ENCODE peak calls at places on chromosomes 4 and X, in five cellular contexts. M is heart right ventricle, W is heart left ventricle, S is HCT116, G is tibial artery. Q is an unnamed sample. For H3K4me1 and H3K9me3, the result is how much of the 10 kb centered on the place peaks cover.

GRCh38 chrX:3527166-3527565 is 180.7 kb upstream of the MXRA5 start:
- DNase-seq in M (no peak), W (no peak), S (no peak), G (no peak), Q (no peak)

GRCh38 chr4:181952478-181952877 is 290.7 kb upstream of the TENM3 start:
- DNase-seq in M (no peak), W (peak), S (no peak), G (no peak), Q (no peak)

GRCh38 chrX:26918633-26919032 is 544.5 kb downstream of the PPP4R3C start:
- DNase-seq in M (no peak), W (no peak), S (peak), G (no peak), Q (no peak)

GRCh38 chrX:139085404-139085803 is 373.9 kb upstream of the FGF13 start:
- DNase-seq in M (no peak), W (no peak), S (no peak), G (no peak), Q (no peak)

GRCh38 chr4:185534850-185535761 is at the start of gene PDLIM3:
- DNase-seq in M (peak), W (peak), S (peak), G (peak), Q (no peak)

GRCh38 chr4:88724406-88724805 is 26.8 kb upstream of the NAP1L5 start:
- DNase-seq in M (no peak), W (no peak), S (no peak), G (no peak), Q (no peak)

GRCh38 chrX:72029473-72030411 is 102.0 kb downstream of the RTL5 start:
- DNase-seq in M (no peak), W (no peak), S (no peak), G (no peak), Q (no peak)

GRCh38 chr4:172648471-172648870 is 520.1 kb upstream of the GALNT7 start:
- DNase-seq in M (no peak), W (no peak), S (no peak), G (no peak), Q (no peak)

GRCh38 chrX:19514791-19515614 is at the start of gene MAP3K15:
- DNase-seq in M (peak), W (no peak), S (no peak), G (peak), Q (peak)

GRCh38 chr4:165874799-165875371 is 1.8 kb downstream of the TLL1 start:
- DNase-seq in M (peak), W (peak), S (no peak), G (no peak), Q (no peak)

GRCh38 chrX:74304016-74304415 is at the start of gene ZCCHC13:
- DNase-seq in M (no peak), W (no peak), S (no peak), G (no peak), Q (no peak)

GRCh38 chr4:2936773-2937145 is 26.4 kb downstream of the NOP14 start:
- DNase-seq in M (no peak), W (no peak), S (no peak), G (peak), Q (peak)

GRCh38 chr4:82779032-82779431 is 19.6 kb downstream of the SCD5 start:
- DNase-seq in M (no peak), W (no peak), S (no peak), G (no peak), Q (no peak)

GRCh38 chr4:57085278-57085677 is 24.9 kb downstream of the IGFBP7 start:
- DNase-seq in M (no peak), W (no peak), S (no peak), G (no peak), Q (no peak)

GRCh38 chr4:57084360-57084759 is 25.8 kb downstream of the IGFBP7 start:
- DNase-seq in M (no peak), W (no peak), S (no peak), G (no peak), Q (no peak)

GRCh38 chr4:57089549-57089948 is 20.6 kb downstream of the IGFBP7 start:
- DNase-seq in M (no peak), W (no peak), S (no peak), G (no peak), Q (no peak)

GRCh38 chr4:57083107-57083506 is 27.1 kb downstream of the IGFBP7 start:
- DNase-seq in M (no peak), W (no peak), S (no peak), G (no peak), Q (no peak)

DNA sequence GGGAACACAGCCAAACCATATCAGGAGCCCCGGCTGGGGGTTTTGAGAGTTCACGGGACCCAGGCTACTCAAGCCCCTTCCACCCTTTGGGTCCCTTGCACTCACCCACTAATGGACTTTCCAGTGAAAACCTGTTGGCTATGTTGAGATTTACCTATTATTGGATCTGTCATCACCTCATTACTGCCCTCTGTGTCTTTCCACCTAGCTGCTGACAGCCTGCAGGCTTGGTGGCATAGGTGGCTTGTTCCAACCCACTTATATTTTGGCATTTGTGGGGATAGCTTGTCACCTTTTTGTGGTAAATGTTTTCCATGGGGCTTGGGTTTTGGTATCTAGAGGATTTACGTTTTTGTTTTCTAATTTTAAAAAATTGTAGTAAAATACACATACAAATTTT is 23.9 kb downstream of the IGFBP7 start:
- DNase-seq in M (no peak), W (no peak), S (no peak), G (no peak), Q (no peak)
- H3K4me1 ChIP-seq in M (half or more), W (under half), S (under half), G (under half), Q (under half)

DNA sequence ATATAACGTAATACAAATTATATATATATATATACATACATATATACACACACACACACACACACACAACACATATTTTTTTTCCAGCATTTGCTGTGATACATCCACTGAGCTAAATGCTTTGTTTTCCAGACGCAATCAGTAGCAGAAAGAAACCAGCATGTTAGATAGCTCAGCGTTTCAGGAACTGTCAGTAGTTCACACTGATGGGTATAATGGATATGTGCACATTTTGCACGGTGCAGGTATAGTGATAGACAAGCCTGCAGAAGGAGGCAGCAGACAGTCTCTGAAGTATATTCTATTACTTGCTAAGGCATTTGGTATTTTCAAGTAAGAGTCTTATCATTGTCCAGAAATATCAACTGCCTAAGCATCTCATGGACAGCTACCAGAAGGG is 741.6 kb upstream of the HS3ST1 start:
- DNase-seq in M (no peak), W (no peak), S (no peak), G (no peak), Q (no peak)
- H3K9me3 ChIP-seq in M (under half), W (under half), S (under half), G (under half), Q (under half)

GRCh38 chr4:138911903-138912713 is 103.5 kb upstream of the NOCT start:
- DNase-seq in M (peak), W (no peak), S (no peak), G (no peak), Q (no peak)

GRCh38 chr4:138909605-138910004 is 106.0 kb upstream of the NOCT start:
- DNase-seq in M (no peak), W (no peak), S (no peak), G (no peak), Q (no peak)

GRCh38 chr4:138910201-138910913 is 105.2 kb upstream of the NOCT start:
- DNase-seq in M (no peak), W (no peak), S (no peak), G (no peak), Q (no peak)

GRCh38 chr4:138912714-138913340 is 102.8 kb upstream of the NOCT start:
- DNase-seq in M (no peak), W (no peak), S (no peak), G (no peak), Q (no peak)

DNA sequence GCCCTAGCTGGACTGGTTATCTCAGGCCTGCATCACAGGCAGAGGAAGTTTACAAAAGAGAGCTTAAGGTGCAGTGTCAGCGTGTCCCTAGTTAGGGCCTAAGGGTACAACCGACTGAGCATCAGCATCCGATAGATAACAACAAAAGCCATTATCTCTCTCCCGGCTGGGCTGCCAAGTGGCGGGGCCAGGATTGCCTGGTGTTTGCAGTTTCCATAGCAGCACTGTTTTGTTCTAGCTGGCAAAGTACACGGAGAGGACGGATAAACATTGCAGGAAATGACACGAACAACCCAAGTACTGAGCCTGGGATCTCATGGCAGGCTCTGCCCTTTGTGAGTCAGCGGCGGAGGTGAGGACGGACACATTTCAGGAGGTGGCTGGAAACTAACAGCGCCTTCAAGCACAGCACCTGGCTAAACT is 104.7 kb upstream of the NOCT start:
- DNase-seq in M (peak), W (peak), S (no peak), G (peak), Q (no peak)
- TF ChIP-seq CTCF in M (no peak), W (no peak), S (no peak), G (no peak), Q (no peak)

DNA sequence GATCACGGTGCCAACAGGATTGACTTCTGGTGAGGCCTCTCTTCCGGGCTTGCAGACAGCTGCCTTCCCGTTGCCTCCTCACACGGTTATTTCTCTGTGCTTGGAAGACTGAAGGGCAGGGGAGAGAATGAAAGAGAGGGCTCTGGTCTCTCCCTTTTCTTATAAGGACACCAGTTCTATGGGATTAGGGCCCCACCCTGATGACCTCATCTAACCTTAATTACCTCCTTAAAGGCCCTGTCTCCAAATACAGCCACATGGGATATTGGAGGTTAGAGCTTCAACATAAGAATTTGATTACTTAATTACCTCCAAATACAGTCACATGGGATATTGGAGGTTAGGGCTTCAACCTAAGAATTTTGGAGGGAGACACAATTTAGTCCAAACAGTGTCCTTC is 46.5 kb downstream of the EVC start:
- DNase-seq in M (no peak), W (no peak), S (no peak), G (no peak), Q (no peak)
- H3K4me1 ChIP-seq in M (under half), W (under half), S (half or more), G (under half), Q (under half)

DNA sequence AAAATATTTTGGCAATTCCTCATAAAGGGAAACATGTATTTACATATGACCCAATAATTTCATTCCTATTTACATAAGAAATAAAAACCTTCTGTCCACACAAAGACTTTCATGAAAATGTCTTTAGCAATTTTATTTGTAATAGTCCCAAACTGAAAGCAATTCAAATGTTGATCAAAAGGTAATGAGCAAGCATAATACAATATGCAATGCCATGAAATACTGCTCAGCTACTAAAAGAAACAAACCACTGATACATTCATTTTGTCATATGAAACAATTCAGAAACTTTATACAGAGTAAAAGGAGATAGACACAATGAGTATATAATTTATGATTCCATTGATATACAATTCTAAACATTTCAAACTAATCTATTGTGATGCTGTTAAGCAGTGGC is 335.8 kb downstream of the GASK1B start:
- DNase-seq in M (no peak), W (no peak), S (no peak), G (no peak), Q (no peak)
- H3K9me3 ChIP-seq in M (under half), W (under half), S (under half), G (under half), Q (under half)

GRCh38 chr4:130257271-130257670 is 1161.3 kb downstream of the C4orf33 start:
- DNase-seq in M (no peak), W (no peak), S (no peak), G (no peak), Q (no peak)
- TF ChIP-seq CTCF in M (no peak), W (no peak), S (no peak), G (no peak), Q (no peak)

Q was measured in CD8-positive, alpha-beta T cell.